ENCODE peak calls at places on chromosome 1, in four cellular contexts. O is IMR-90, I is fibroblast of lung, N is neural progenitor cell. B is an unnamed sample. For H3K9me3, the result is how much of the 10 kb centered on the place peaks cover.

GRCh38 chr1:232149302-232150201 is 480.4 kb downstream of the SIPA1L2 start:
- DNase-seq in I (peak), N (no peak), O (peak), B (peak)

GRCh38 chr1:172507741-172508140 is 25.2 kb upstream of the SUCO start:
- DNase-seq in I (peak), O (no peak), N (no peak), B (no peak)

GRCh38 chr1:203672354-203672753 is 45.7 kb downstream of the ATP2B4 start:
- DNase-seq in N (peak), O (peak), I (peak), B (no peak)

GRCh38 chr1:117339866-117340357 is 27.3 kb upstream of the MAN1A2 start:
- DNase-seq in O (peak), I (peak), N (no peak), B (peak)

GRCh38 chr1:93629101-93630059 is 52.3 kb downstream of the BCAR3 start:
- DNase-seq in N (peak), O (peak), I (peak), B (peak)

GRCh38 chr1:179798213-179798863 is 55.2 kb downstream of the FAM163A start:
- DNase-seq in I (no peak), O (no peak), N (no peak), B (no peak)

GRCh38 chr1:228464487-228464983 is 22.6 kb upstream of the RNF187 start:
- DNase-seq in O (peak), I (peak), N (peak), B (peak)

GRCh38 chr1:107963601-107964396 is 1.2 kb downstream of the VAV3 start:
- DNase-seq in O (no peak), N (peak), I (peak), B (peak)

GRCh38 chr1:24503870-24504523 is 1.4 kb downstream of the RCAN3 start:
- DNase-seq in I (no peak), O (no peak), N (peak), B (no peak)

GRCh38 chr1:237227507-237227906 is 185.5 kb downstream of the RYR2 start:
- DNase-seq in N (no peak), I (no peak), O (no peak), B (no peak)

GRCh38 chr1:61284226-61284854 is 202.0 kb downstream of the NFIA start:
- DNase-seq in O (no peak), I (no peak), N (peak), B (no peak)

DNA sequence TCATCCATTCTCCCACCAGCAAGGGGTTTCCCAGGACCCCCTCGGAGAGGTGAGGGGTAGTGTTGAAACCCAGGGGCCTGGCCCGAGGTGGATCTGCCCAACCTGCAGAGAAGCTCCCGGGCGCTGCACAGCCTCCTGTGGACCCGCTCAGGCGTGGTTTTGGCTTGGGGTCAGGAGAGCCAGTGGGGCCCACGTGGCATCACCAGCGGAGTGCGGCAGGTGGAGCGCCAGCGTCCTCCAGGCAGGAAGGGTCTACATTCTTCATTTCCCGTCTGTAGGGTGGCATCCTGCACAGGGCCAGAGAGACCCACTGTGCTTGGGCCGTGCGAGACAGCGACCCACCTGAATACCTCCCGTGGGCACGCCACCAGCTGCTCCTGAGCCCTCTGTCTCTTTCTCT is 135.2 kb downstream of the NPHP4 start:
- DNase-seq in I (no peak), O (no peak), N (no peak), B (no peak)
- H3K4me2 ChIP-seq in I (no peak), O (no peak), N (no peak), B (no peak)

GRCh38 chr1:43976890-43977289 is 2.1 kb upstream of the B4GALT2 start:
- DNase-seq in N (no peak), O (no peak), I (no peak), B (no peak)

GRCh38 chr1:43979261-43979527 is 184 bp downstream of the B4GALT2 start:
- DNase-seq in N (no peak), O (no peak), I (no peak), B (no peak)

GRCh38 chr1:43978264-43978550 is 803 bp upstream of the B4GALT2 start:
- DNase-seq in N (no peak), O (no peak), I (no peak), B (no peak)

GRCh38 chr1:43978551-43979260 is at the start of gene B4GALT2:
- DNase-seq in O (no peak), N (peak), I (no peak), B (peak)

GRCh38 chr1:43977376-43978263 is 1.4 kb upstream of the B4GALT2 start:
- DNase-seq in N (no peak), O (no peak), I (no peak), B (no peak)
- H3K9ac ChIP-seq in N (no peak), O (no peak), I (no peak), B (no peak)

GRCh38 chr1:152827173-152827572 is at the start of gene LCE1A:
- DNase-seq in N (no peak), I (no peak), O (no peak), B (no peak)

GRCh38 chr1:152823291-152823690 is 4.0 kb upstream of the LCE1A start:
- DNase-seq in N (no peak), O (no peak), I (peak), B (no peak)

DNA sequence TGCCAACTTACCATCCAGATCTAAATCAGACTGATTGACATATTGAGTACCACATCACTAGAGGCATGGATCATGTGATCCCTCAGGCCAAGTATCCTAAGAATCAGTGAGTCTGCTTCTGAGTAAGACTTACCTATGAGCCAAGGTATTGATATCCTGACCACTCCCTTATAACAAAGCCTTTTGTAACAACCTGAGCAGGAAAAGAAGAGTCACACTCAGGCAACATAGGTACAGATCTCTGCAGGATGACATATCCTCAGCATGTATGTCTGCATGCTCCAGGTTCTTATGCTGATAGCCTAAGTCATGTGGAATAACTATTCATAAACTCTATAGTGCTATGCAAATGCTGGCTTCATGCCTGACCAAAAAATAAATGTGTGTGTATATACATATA is 2.3 kb upstream of the LCE1A start:
- DNase-seq in O (no peak), N (no peak), I (no peak), B (peak)
- H3K9me3 ChIP-seq in O (under half), N (under half), I (under half), B (under half)

GRCh38 chr1:39081266-39082139 is 55.4 kb downstream of the NDUFS5 start:
- DNase-seq in N (no peak), I (no peak), O (no peak), B (no peak)
- H3K4me2 ChIP-seq in N (peak), I (peak), O (peak), B (peak)

DNA sequence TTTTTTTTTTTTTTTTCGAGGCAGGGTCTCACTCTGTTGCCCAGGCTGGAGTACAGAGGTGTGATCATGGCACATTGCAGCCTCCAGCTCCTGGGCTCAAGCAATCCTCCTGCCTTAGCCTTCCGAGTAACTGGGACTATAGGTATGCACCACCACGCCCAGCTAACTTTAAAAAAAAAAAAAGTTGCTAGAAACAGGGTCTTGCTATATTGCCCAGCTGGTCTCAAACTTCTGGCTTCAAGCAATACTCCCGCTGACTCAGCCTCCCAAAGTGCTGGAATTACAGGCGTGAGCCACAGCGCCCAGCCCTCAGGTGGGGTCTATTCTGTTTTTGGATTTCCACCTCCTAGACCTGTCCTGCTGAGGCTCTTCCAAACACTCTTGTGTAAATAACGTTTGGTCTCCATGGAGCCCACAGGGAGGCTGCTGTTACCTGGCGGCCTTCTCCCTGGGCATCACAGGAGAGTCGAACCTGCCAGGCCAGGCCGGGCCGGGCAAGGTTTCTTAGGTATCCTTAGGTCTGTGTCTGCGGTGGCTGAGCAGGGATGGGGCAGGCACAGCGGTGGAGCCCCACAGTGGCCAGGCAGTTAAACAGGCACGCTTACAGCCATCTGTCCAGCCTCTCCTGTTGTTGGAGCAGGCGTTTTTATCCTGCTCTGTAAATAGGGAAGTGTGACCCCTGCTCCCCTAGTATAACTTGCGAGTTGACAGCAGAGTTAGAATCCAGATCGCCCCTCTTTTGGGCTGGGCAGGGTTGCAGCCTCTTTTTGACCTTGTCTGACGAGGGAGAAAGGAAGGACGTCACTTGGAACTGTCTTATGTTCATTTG is 18.8 kb downstream of the PLEKHM2 start:
- DNase-seq in N (no peak), I (no peak), O (peak), B (peak)
- H3K9ac ChIP-seq in N (no peak), I (peak), O (peak), B (peak)

GRCh38 chr1:214767221-214767620 is 164.2 kb downstream of the CENPF start:
- DNase-seq in N (no peak), I (no peak), O (no peak), B (no peak)

GRCh38 chr1:214764502-214764901 is 161.5 kb downstream of the CENPF start:
- DNase-seq in O (no peak), N (no peak), I (no peak), B (no peak)

GRCh38 chr1:214761030-214761429 is 158.0 kb downstream of the CENPF start:
- DNase-seq in N (no peak), O (no peak), I (no peak), B (no peak)

DNA sequence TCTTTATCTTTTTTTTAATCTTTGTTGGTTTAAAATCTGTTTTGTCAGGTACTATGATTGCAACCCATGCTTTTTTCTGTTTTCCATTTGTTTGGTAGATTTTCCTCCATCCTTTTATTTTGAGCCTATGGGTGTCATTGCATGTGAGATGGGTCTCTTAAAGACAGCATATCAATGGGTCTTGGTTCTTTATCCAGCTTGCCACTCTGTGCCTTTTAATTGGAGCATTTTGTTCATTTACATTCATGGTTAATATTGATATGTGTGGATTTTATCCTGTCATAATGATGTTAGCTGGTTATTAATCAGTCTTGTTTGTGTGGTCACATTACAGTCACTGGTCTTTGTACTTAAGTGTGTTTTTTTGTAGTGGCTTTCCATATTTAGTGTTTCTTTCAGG is 159.9 kb downstream of the CENPF start:
- DNase-seq in I (no peak), N (no peak), O (no peak), B (no peak)
- H3K9me3 ChIP-seq in I (under half), N (under half), O (under half), B (under half)

GRCh38 chr1:78687315-78687714 is 37.7 kb downstream of the IFI44 start:
- DNase-seq in O (no peak), N (no peak), I (no peak), B (no peak)
- H3K4me2 ChIP-seq in O (no peak), N (no peak), I (no peak), B (no peak)

DNA sequence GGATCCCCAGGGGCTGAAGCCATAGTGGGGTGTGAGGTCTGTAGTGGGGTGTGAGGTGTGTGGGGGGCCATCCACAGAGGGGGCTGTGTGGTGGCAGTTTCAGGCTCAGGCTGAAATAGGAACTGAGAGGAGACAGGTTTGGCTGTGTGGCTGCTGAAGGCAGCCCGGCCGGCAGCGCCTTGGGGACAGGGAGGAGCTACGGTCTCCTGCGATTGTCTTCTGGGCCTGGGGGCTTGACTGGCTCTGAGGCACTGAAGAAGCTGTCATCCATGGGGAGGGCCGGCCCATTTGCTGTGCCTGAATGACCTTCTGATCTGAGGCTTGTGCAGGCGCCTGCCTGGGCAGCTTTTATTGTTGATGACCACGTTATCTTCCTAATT is 10.0 kb upstream of the TTC34 start:
- DNase-seq in I (no peak), O (no peak), N (no peak), B (no peak)
- H3K9ac ChIP-seq in I (no peak), O (no peak), N (no peak), B (no peak)

GRCh38 chr1:4957027-4957426 is 302.6 kb downstream of the AJAP1 start:
- DNase-seq in O (no peak), I (no peak), N (no peak), B (no peak)
- H3K9me3 ChIP-seq in O (under half), I (under half), N (under half), B (under half)

GRCh38 chr1:198472123-198472522 is 68.4 kb downstream of the ATP6V1G3 start:
- DNase-seq in I (no peak), N (no peak), O (no peak), B (no peak)
- H3K4me2 ChIP-seq in I (no peak), N (no peak), O (no peak), B (no peak)